ENCODE peak calls at places on chromosome X, in nine cellular contexts. I is tibial artery; X is stimulated activated CD4-positive, alpha-beta T cell treated with anti-CD3 and anti-CD28 coated beads, Interleukin-4, amount 100 ng/mL, for 48 hours; N is NCI-H1417; B is mesothelial cell of epicardium; V is non-pigmented ciliary epithelial cell; T is NAMALWA; J is COR-L47; W is T-helper 17 cell. C is an unnamed sample.

GRCh38 chrX:13899607-13900006 is 82.7 kb upstream of the GPM6B start:
- DNase-seq in B (no peak), T (no peak), V (peak), J (peak), W (no peak), N (no peak), X (no peak), I (peak), C (no peak)

GRCh38 chrX:118730500-118731247 is 3.3 kb downstream of the IL13RA1 start:
- DNase-seq in J (no peak), W (no peak), X (no peak), N (no peak), B (no peak), T (no peak), I (no peak), V (peak), C (no peak)

GRCh38 chrX:82362550-82362949 is 1145.5 kb upstream of the POU3F4 start:
- DNase-seq in V (no peak), J (no peak), X (no peak), I (no peak), B (no peak), N (no peak), W (no peak), T (no peak), C (no peak)

GRCh38 chrX:144040793-144041192 is 156.9 kb downstream of the UBE2NL start:
- DNase-seq in I (no peak), W (no peak), J (no peak), T (no peak), B (no peak), N (peak), X (no peak), V (no peak), C (no peak)

GRCh38 chrX:133254666-133255065 is 36.5 kb upstream of the TFDP3 start:
- DNase-seq in W (no peak), V (peak), I (no peak), T (no peak), B (no peak), J (no peak), N (no peak), X (no peak), C (no peak)

GRCh38 chrX:38312436-38312835 is 14.9 kb downstream of the RPGR start:
- DNase-seq in T (no peak), I (no peak), J (no peak), N (no peak), B (no peak), X (no peak), V (peak), W (no peak), C (no peak)

GRCh38 chrX:155857561-155857960 is 23.6 kb upstream of the VAMP7 start:
- DNase-seq in X (no peak), T (peak), B (no peak), N (peak), I (no peak), J (no peak), V (no peak), W (no peak), C (no peak)

GRCh38 chrX:53714580-53715335 is 28.2 kb upstream of the HUWE1 start:
- DNase-seq in W (peak), B (no peak), X (peak), J (no peak), V (no peak), T (peak), I (no peak), N (no peak), C (peak)

GRCh38 chrX:69216911-69217310 is 51.7 kb upstream of the PJA1 start:
- DNase-seq in B (no peak), N (no peak), W (no peak), J (no peak), X (no peak), V (no peak), I (no peak), T (no peak), C (no peak)

GRCh38 chrX:40834225-40834624 is 98.9 kb upstream of the MED14 start:
- DNase-seq in X (no peak), J (no peak), B (no peak), I (no peak), W (no peak), V (no peak), T (no peak), N (no peak), C (no peak)

GRCh38 chrX:140439455-140439854 is 65.4 kb downstream of the SOX3 start:
- DNase-seq in V (no peak), B (peak), X (no peak), I (no peak), N (peak), T (no peak), J (no peak), W (no peak), C (no peak)

GRCh38 chrX:47960400-47960799 is 43.4 kb downstream of the ZNF182 start:
- DNase-seq in W (no peak), B (no peak), N (no peak), J (no peak), I (no peak), T (no peak), V (no peak), X (no peak), C (no peak)

GRCh38 chrX:16496175-16496574 is 153.8 kb upstream of the S100G start:
- DNase-seq in W (no peak), I (no peak), B (no peak), N (no peak), J (no peak), X (no peak), T (no peak), V (no peak), C (no peak)

GRCh38 chrX:65035451-65035779 is 59.2 kb upstream of the ZC4H2 start:
- DNase-seq in T (no peak), X (no peak), B (no peak), J (no peak), V (no peak), W (no peak), N (peak), I (peak), C (no peak)

GRCh38 chrX:138128025-138128671 is 562.2 kb downstream of the ZIC3 start:
- DNase-seq in B (no peak), X (no peak), T (peak), V (no peak), J (peak), W (no peak), I (no peak), N (peak), C (no peak)

GRCh38 chrX:53711446-53711845 is 24.9 kb upstream of the HUWE1 start:
- DNase-seq in W (no peak), X (no peak), J (no peak), V (no peak), B (no peak), I (no peak), T (no peak), N (no peak), C (no peak)

GRCh38 chrX:152306331-152306730 is 144.8 kb downstream of the GABRA3 start:
- DNase-seq in N (no peak), V (no peak), T (no peak), X (no peak), B (no peak), W (no peak), I (no peak), J (no peak), C (no peak)

GRCh38 chrX:17967888-17968287 is 106.8 kb upstream of the RAI2 start:
- DNase-seq in X (no peak), I (no peak), T (no peak), B (no peak), V (no peak), W (no peak), J (peak), N (peak), C (no peak)

GRCh38 chrX:128973033-128973432 is 550.3 kb downstream of the SMARCA1 start:
- DNase-seq in T (no peak), V (no peak), N (no peak), X (no peak), J (no peak), B (no peak), W (no peak), I (no peak), C (no peak)

GRCh38 chrX:22378296-22378695 is 105.6 kb downstream of the CBLL2 start:
- DNase-seq in X (no peak), T (no peak), I (no peak), N (no peak), W (no peak), B (no peak), V (no peak), J (no peak), C (no peak)

GRCh38 chrX:132206259-132206658 is 13.0 kb downstream of the RAP2C start:
- DNase-seq in T (no peak), W (no peak), N (no peak), B (no peak), I (no peak), V (no peak), X (no peak), J (no peak), C (no peak)

GRCh38 chrX:134173541-134174272 is 63.3 kb upstream of the CCDC160 start:
- DNase-seq in B (no peak), X (no peak), T (peak), I (no peak), V (no peak), J (no peak), W (no peak), N (no peak), C (no peak)

GRCh38 chrX:4451591-4451990 is 738.1 kb upstream of the PRKX start:
- DNase-seq in J (no peak), V (no peak), B (no peak), T (no peak), W (no peak), I (no peak), N (no peak), X (no peak), C (no peak)

GRCh38 chrX:133265331-133265730 is 47.2 kb upstream of the TFDP3 start:
- DNase-seq in B (peak), J (no peak), V (no peak), I (no peak), W (no peak), N (no peak), X (no peak), T (no peak), C (no peak)

GRCh38 chrX:57267308-57267707 is 19.2 kb upstream of the FAAH2 start:
- DNase-seq in J (no peak), V (no peak), B (no peak), I (no peak), N (no peak), X (no peak), W (no peak), T (no peak), C (no peak)

GRCh38 chrX:10085223-10085622 is 71.6 kb upstream of the CLCN4 start:
- DNase-seq in V (no peak), N (no peak), J (no peak), W (no peak), T (no peak), B (no peak), I (no peak), X (no peak), C (no peak)

GRCh38 chrX:119479845-119480244 is 11.6 kb downstream of the SLC25A5 start:
- DNase-seq in I (no peak), V (no peak), X (no peak), J (no peak), T (no peak), N (no peak), B (no peak), W (no peak), C (no peak)

GRCh38 chrX:152993933-152994332 is at the start of gene PNMA5:
- DNase-seq in J (no peak), N (no peak), I (no peak), T (no peak), V (no peak), W (no peak), B (no peak), X (no peak), C (no peak)

GRCh38 chrX:63434665-63435064 is 83.5 kb upstream of the SPIN4 start:
- DNase-seq in T (no peak), V (no peak), N (no peak), J (no peak), W (no peak), X (no peak), I (no peak), B (no peak), C (no peak)

GRCh38 chrX:12921886-12922599 is 15.6 kb downstream of the TLR8 start:
- DNase-seq in N (no peak), I (no peak), B (no peak), T (no peak), W (no peak), X (no peak), J (no peak), V (no peak), C (no peak)

GRCh38 chrX:122703762-122704161 is 480.3 kb upstream of the GRIA3 start:
- DNase-seq in B (no peak), V (peak), X (no peak), I (no peak), W (no peak), J (no peak), T (no peak), N (no peak), C (no peak)

GRCh38 chrX:70437921-70438665 is 6.5 kb upstream of the DLG3 start:
- DNase-seq in X (no peak), V (no peak), N (no peak), J (no peak), I (no peak), T (no peak), B (no peak), W (no peak), C (no peak)

GRCh38 chrX:101685923-101686322 is 26.3 kb upstream of the ARMCX2 start:
- DNase-seq in X (no peak), N (no peak), V (no peak), J (no peak), I (no peak), B (no peak), W (no peak), T (no peak), C (no peak)

GRCh38 chrX:153732406-153732805 is 7.8 kb downstream of the ABCD1 start:
- DNase-seq in T (no peak), J (no peak), B (no peak), W (no peak), X (no peak), N (no peak), V (no peak), I (no peak), C (no peak)

GRCh38 chrX:16836371-16836770 is 33.8 kb downstream of the RBBP7 start:
- DNase-seq in I (no peak), N (no peak), X (no peak), J (no peak), B (no peak), T (peak), V (no peak), W (no peak), C (no peak)

GRCh38 chrX:54166915-54167314 is 16.1 kb downstream of the FAM120C start:
- DNase-seq in T (no peak), X (no peak), J (no peak), B (no peak), W (no peak), V (no peak), N (peak), I (no peak), C (no peak)

GRCh38 chrX:131477498-131477897 is 66.4 kb upstream of the OR13H1 start:
- DNase-seq in W (no peak), X (no peak), T (no peak), N (peak), I (no peak), J (peak), B (no peak), V (no peak), C (no peak)

GRCh38 chrX:68754406-68754805 is 74.4 kb upstream of the EFNB1 start:
- DNase-seq in J (no peak), I (no peak), T (no peak), N (no peak), W (no peak), B (no peak), V (no peak), X (no peak), C (no peak)

GRCh38 chrX:148573119-148573518 is 72.7 kb downstream of the AFF2 start:
- DNase-seq in I (no peak), W (no peak), X (no peak), J (no peak), N (no peak), V (no peak), B (no peak), T (peak), C (no peak)

GRCh38 chrX:107940095-107940494 is 42.1 kb downstream of the TEX13B start:
- DNase-seq in X (no peak), N (no peak), V (no peak), B (no peak), J (no peak), W (no peak), I (no peak), T (no peak), C (no peak)